ENCODE peak calls at places on chromosome 20, in nine cellular contexts. E, M, R, B, O, V, W, X and U are unnamed samples.

GRCh38 chr20:50746138-50746940 is 15.0 kb downstream of the PARD6B start:
- DNase-seq in M (no peak), B (no peak), X (no peak), R (no peak), W (no peak), V (no peak), E (peak), O (peak), U (no peak)

GRCh38 chr20:43515628-43516027 is 8.1 kb downstream of the L3MBTL1 start:
- DNase-seq in E (no peak), V (no peak), R (no peak), W (no peak), O (no peak), B (no peak), X (no peak), M (no peak), U (no peak)

GRCh38 chr20:46581386-46581785 is 30.9 kb upstream of the OCSTAMP start:
- DNase-seq in M (no peak), V (no peak), W (no peak), X (no peak), E (no peak), B (no peak), R (no peak), O (no peak), U (no peak)

GRCh38 chr20:13910492-13910891 is 79.9 kb downstream of the SEL1L2 start:
- DNase-seq in W (no peak), V (no peak), R (no peak), O (no peak), B (no peak), X (no peak), E (no peak), M (no peak), U (no peak)

GRCh38 chr20:23404196-23404595 is 17.1 kb downstream of the NAPB start:
- DNase-seq in W (no peak), M (no peak), V (no peak), R (no peak), E (no peak), B (no peak), O (no peak), X (no peak), U (no peak)

GRCh38 chr20:45337367-45338120 is 10.7 kb downstream of the SDC4 start:
- DNase-seq in M (no peak), V (no peak), B (peak), O (peak), E (no peak), R (no peak), X (peak), W (no peak), U (no peak)

GRCh38 chr20:7248392-7248992 is 481.0 kb downstream of the BMP2 start:
- DNase-seq in R (no peak), E (no peak), O (no peak), W (no peak), V (no peak), M (no peak), X (no peak), B (peak), U (no peak)

GRCh38 chr20:43584448-43585138 is 6.1 kb upstream of the IFT52 start:
- DNase-seq in W (no peak), O (peak), M (no peak), R (no peak), X (no peak), E (no peak), V (no peak), B (peak), U (no peak)

GRCh38 chr20:50708845-50709555 is 17.7 kb upstream of the RIPOR3 start:
- DNase-seq in O (no peak), W (no peak), M (no peak), B (no peak), V (no peak), R (no peak), X (no peak), E (no peak), U (no peak)

GRCh38 chr20:3812975-3813599 is 7.3 kb upstream of the AP5S1 start:
- DNase-seq in R (no peak), W (no peak), E (no peak), B (no peak), X (no peak), M (no peak), O (no peak), V (no peak), U (no peak)

GRCh38 chr20:57090590-57091560 is 175.6 kb downstream of the BMP7 start:
- DNase-seq in E (no peak), O (no peak), R (no peak), B (no peak), V (no peak), M (no peak), X (no peak), W (no peak), U (no peak)

GRCh38 chr20:9298906-9299305 is 215.5 kb upstream of the LAMP5 start:
- DNase-seq in E (no peak), B (no peak), X (no peak), M (no peak), W (no peak), R (no peak), V (no peak), O (no peak), U (no peak)

GRCh38 chr20:63252157-63252780 is 2.0 kb downstream of the NKAIN4 start:
- DNase-seq in R (no peak), X (no peak), W (no peak), O (no peak), E (no peak), V (no peak), M (no peak), B (no peak), U (no peak)

GRCh38 chr20:56788041-56788670 is 159.1 kb downstream of the TFAP2C start:
- DNase-seq in E (no peak), B (peak), X (no peak), O (peak), M (no peak), R (no peak), W (no peak), V (no peak), U (no peak)

GRCh38 chr20:15236812-15237211 is 899.4 kb upstream of the FLRT3 start:
- DNase-seq in B (peak), M (peak), O (no peak), V (no peak), W (no peak), X (no peak), E (no peak), R (peak), U (no peak)

GRCh38 chr20:48823476-48823875 is 4.3 kb downstream of the PREX1 start:
- DNase-seq in E (no peak), W (no peak), B (no peak), O (no peak), V (no peak), R (no peak), X (no peak), M (no peak), U (no peak)